ENCODE peak calls at places on chromosomes 13 and 19, in four cellular contexts. O is HepG2, R is GM12878, Q is K562. C is an unnamed sample.

GRCh38 chr19:2426661-2427322 is 594 bp downstream of the TIMM13 start:
- DNase-seq in Q (peak), O (peak), R (no peak), C (peak)

GRCh38 chr19:37007587-37008220 is 70.5 kb upstream of the ZNF420 start:
- DNase-seq in O (no peak), R (no peak), Q (peak), C (no peak)

GRCh38 chr19:46639356-46640061 is 3.5 kb upstream of the GNG8 start:
- DNase-seq in O (no peak), Q (peak), R (no peak), C (no peak)

GRCh38 chr19:5314012-5314906 is 26.4 kb downstream of the PTPRS start:
- DNase-seq in O (peak), Q (peak), R (no peak), C (peak)

GRCh38 chr19:39550197-39550596 is 10.2 kb upstream of the EID2 start:
- DNase-seq in O (no peak), R (no peak), Q (no peak), C (no peak)

GRCh38 chr19:3983542-3983914 is 1.7 kb downstream of the EEF2 start:
- DNase-seq in O (no peak), R (no peak), Q (no peak), C (no peak)

GRCh38 chr19:1248454-1249297 is at the start of gene MIDN:
- DNase-seq in R (no peak), Q (peak), O (peak), C (no peak)

GRCh38 chr19:42154471-42155323 is 22.5 kb upstream of the POU2F2 start:
- DNase-seq in Q (no peak), O (no peak), R (no peak), C (no peak)

GRCh38 chr13:112955956-112956355 is 13.1 kb upstream of the MCF2L start:
- DNase-seq in R (no peak), O (no peak), Q (no peak), C (no peak)

GRCh38 chr19:42175952-42176648 is 41.4 kb downstream of the DEDD2 start:
- DNase-seq in O (no peak), R (no peak), Q (no peak), C (peak)

GRCh38 chr13:93086329-93086728 is 140.3 kb upstream of the GPC6 start:
- DNase-seq in O (peak), Q (no peak), R (no peak), C (no peak)

GRCh38 chr19:10797541-10798256 is 38.3 kb downstream of the TMED1 start:
- DNase-seq in O (no peak), Q (no peak), R (peak), C (no peak)

DNA sequence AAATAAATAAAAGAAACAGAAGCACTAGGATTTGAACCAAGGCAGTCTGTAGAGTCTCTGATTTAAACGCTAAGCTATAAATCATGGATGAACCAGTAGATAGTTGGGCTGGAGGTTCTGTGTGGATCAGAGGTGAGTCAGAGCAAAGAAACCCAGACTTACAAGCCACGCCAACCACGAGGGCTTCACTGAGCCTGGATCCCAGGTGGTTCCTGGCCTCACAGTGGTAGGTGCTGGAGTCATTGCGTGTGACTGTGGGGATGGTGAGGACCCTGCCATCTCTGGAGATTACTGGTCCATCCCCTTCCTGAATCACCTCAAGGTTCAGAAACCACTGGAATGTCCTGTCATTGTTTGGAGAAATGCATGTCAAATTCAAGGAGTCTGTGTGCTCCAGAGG is 19.3 kb upstream of the CEACAM20 start:
- DNase-seq in Q (no peak), R (no peak), O (no peak), C (no peak)
- TF ChIP-seq RFX5 in Q (no peak), R (no peak), O (no peak), C (no peak)

DNA sequence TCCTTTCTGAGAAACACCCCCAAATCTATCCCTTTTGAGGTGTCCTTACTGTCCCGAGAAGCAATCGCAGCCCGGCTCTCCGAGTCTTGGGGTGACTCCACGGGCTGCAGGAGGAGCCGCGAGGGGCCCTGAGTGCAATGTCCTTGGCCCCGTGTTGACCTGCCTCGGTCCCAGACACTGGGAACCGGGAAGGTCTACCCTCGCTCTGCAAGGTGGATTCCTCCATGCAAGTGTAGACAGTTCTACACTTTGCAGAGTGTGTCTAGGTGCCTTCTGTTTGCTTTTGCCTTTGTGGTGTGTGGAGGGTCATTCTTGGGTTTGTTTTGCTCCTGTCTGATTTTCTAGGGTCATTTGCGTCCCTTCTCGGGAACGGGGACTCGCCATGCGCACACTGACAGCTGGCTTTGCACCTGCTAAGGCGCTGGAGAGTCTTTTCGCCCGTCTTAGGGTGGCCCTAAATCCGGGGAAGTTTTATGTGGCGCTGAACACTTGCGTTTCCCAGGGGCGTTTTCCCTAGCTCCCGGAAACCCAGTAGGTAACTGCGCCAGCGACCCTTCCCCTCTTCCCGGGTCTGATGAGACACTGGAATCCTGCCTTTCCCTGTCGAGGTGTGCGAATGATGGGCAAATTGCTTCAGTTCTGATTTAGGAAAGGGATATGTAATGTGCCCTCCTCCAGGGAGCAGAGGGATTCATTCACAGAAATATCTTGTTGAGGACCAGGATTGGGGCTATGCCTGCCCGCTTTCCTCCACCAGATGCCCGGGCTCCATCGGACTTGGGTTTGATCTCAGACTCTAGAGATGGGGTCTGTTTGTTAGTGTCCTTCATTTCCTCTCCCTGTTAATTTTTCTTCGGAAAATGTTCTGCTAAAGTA is 755 bp downstream of the SERTM1 start:
- DNase-seq in R (no peak), Q (no peak), O (no peak), C (no peak)
- TF ChIP-seq JUNB in R (no peak), Q (no peak), O (no peak), C (no peak)

DNA sequence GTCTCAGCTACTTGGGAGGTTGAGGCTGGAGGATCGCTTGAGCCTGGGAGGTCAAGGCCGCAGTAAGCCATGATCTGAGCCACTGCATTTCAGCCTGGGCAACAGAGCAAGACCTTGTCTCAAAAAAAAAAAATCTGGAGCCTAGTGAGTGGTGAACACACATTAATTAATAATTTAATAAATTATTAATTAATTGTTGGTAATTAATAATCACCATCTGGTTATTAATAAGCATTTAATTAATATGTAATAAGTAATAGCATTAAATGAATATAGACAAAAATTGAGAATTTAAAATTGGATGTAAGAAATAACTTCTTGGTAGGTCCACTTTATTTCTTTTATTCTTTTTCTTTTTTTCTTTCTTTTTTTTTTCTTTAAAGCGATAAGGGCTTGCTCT is 31.9 kb upstream of the CEBPA start:
- DNase-seq in O (no peak), R (no peak), Q (no peak), C (no peak)
- TF ChIP-seq RFX5 in O (no peak), R (no peak), Q (no peak), C (no peak)

GRCh38 chr13:77719128-77719527 is 21.6 kb downstream of the SLAIN1 start:
- DNase-seq in O (no peak), Q (no peak), R (no peak), C (no peak)
- TF ChIP-seq JUNB in O (no peak), Q (no peak), R (peak), C (no peak)

GRCh38 chr19:49811328-49811727 is 1.8 kb downstream of the FUZ start:
- DNase-seq in R (no peak), Q (no peak), O (no peak), C (peak)

GRCh38 chr19:49809987-49810389 is 3.1 kb downstream of the FUZ start:
- DNase-seq in O (no peak), R (no peak), Q (no peak), C (no peak)

GRCh38 chr19:49814010-49814409 is 918 bp upstream of the FUZ start:
- DNase-seq in O (no peak), Q (no peak), R (no peak), C (no peak)

GRCh38 chr19:49812997-49813861 is at the start of gene FUZ:
- DNase-seq in R (peak), O (no peak), Q (peak), C (peak)

GRCh38 chr19:49812452-49812996 is 568 bp downstream of the FUZ start:
- DNase-seq in Q (no peak), R (no peak), O (no peak), C (no peak)
- TF ChIP-seq RFX5 in Q (no peak), R (no peak), O (no peak), C (no peak)

GRCh38 chr19:13079542-13079986 is 23.1 kb downstream of the LYL1 start:
- DNase-seq in R (no peak), O (no peak), Q (peak), C (no peak)

GRCh38 chr19:13083627-13084026 is 19.0 kb downstream of the LYL1 start:
- DNase-seq in Q (no peak), O (no peak), R (no peak), C (no peak)

GRCh38 chr19:13083008-13083404 is 19.7 kb downstream of the LYL1 start:
- DNase-seq in O (no peak), R (no peak), Q (no peak), C (no peak)

GRCh38 chr19:13085673-13086072 is 17.0 kb downstream of the LYL1 start:
- DNase-seq in O (no peak), R (no peak), Q (peak), C (no peak)

DNA sequence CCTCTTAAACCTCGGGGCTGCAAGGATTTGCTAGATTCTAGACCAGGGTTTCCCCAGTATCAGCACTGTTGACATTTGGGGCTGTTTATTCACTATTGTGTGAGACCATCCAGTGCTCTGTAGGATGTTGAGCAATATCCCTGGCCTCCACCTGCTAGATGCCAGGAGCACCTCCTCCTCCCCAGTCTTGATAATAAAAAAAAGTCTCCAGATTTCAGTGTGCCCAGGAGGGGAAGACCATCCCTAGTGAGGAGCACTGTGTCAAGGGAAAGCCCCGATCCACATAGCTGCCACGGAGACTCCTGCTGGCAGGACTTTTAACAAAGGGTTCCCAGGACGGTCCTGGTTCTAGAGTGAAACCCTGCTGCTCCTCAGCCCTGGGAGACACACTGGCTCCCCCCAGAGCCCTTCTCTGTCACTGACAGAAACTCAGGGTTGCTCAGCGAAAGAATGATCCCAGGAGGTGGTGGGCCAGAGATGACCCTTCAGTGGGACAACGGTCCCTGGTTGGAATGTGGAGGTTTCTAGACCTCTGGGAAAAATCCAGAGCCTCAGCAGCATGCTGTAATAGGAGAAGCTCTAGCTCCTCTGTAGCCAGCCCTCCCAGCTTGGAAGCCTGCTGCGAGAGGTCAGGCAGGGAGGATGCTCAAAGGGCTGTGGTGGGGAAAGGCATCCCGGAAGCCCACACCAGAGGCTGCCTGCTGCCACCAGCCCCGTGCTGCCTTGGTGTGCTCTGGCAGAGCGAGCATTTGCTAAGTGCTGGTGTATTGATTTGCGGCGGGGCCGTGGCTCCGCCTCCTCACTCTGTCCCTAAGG is 20.3 kb downstream of the LYL1 start:
- DNase-seq in Q (peak), R (no peak), O (peak), C (peak)
- TF ChIP-seq JUNB in Q (no peak), R (no peak), O (no peak), C (no peak)

GRCh38 chr13:21360463-21360862 is 98.6 kb downstream of the ZDHHC20 start:
- DNase-seq in R (no peak), O (no peak), Q (no peak), C (no peak)
- TF ChIP-seq RFX5 in R (no peak), O (no peak), Q (no peak), C (no peak)

C was measured in A549.